ENCODE peak calls at places on chromosomes 5 and 9, in four cellular contexts. H, P, A and T are unnamed samples.

GRCh38 chr5:173315495-173316352 is 12.5 kb downstream of the STC2 start:
- DNase-seq in A (peak; percentile 95), H (no peak), P (no peak), T (no peak)

GRCh38 chr5:132260714-132261615 is 3.5 kb downstream of the PDLIM4 start:
- DNase-seq in P (peak; percentile 69), H (no peak), A (peak; percentile 95), T (peak; percentile 20)

GRCh38 chr9:130239741-130240241 is 25.8 kb upstream of the HMCN2 start:
- DNase-seq in H (no peak), P (no peak), A (no peak), T (no peak)

GRCh38 chr9:127815512-127816361 is 13.1 kb downstream of the FPGS start:
- DNase-seq in A (no peak), P (no peak), H (no peak), T (peak; percentile 41)

GRCh38 chr5:131532016-131532640 is 102.9 kb downstream of the RAPGEF6 start:
- DNase-seq in P (no peak), A (no peak), H (no peak), T (no peak)

GRCh38 chr5:1636981-1637638 is 113.3 kb upstream of the LPCAT1 start:
- DNase-seq in P (no peak), H (no peak), A (no peak), T (no peak)

GRCh38 chr5:159695741-159696294 is 220.5 kb upstream of the ADRA1B start:
- DNase-seq in P (no peak), A (no peak), H (no peak), T (no peak)

GRCh38 chr5:74519161-74519571 is 121.4 kb downstream of the ENC1 start:
- DNase-seq in H (peak; percentile 11), P (no peak), A (no peak), T (no peak)

GRCh38 chr9:2697492-2697891 is 19.8 kb upstream of the KCNV2 start:
- DNase-seq in H (no peak), A (no peak), P (no peak), T (no peak)

GRCh38 chr5:141182248-141182647 is at the start of gene PCDHB16:
- DNase-seq in P (peak; percentile 27), A (peak; percentile 5), H (peak; percentile 24), T (peak; percentile 64)

GRCh38 chr9:91417602-91418218 is 5.9 kb downstream of the NFIL3 start:
- DNase-seq in P (no peak), A (no peak), H (no peak), T (no peak)

GRCh38 chr9:13721481-13722235 is 442.2 kb upstream of the MPDZ start:
- DNase-seq in P (no peak), H (no peak), A (peak; percentile 89), T (no peak)

GRCh38 chr5:33010851-33011250 is 299.7 kb downstream of the NPR3 start:
- DNase-seq in A (peak; percentile 57), H (no peak), P (no peak), T (no peak)